ENCODE peak calls at places on chromosomes 7 and 10, in four cellular contexts. Q, V, Z and E are unnamed samples.

GRCh38 chr7:44145969-44146897 is 5.1 kb upstream of the MYL7 start:
- DNase-seq in Q (peak), Z (peak), V (peak), E (peak)

GRCh38 chr10:69810097-69810496 is 8.4 kb downstream of the COL13A1 start:
- DNase-seq in Z (no peak), V (no peak), Q (no peak), E (no peak)

GRCh38 chr7:127387974-127388373 is 4.5 kb downstream of the ZNF800 start:
- DNase-seq in V (no peak), Z (no peak), Q (no peak), E (no peak)

GRCh38 chr7:137977173-137977572 is 24.7 kb downstream of the CREB3L2 start:
- DNase-seq in Z (no peak), V (no peak), Q (no peak), E (no peak)

GRCh38 chr7:28767356-28767755 is 190.8 kb downstream of the TRIL start:
- DNase-seq in V (no peak), Z (no peak), Q (no peak), E (no peak)

GRCh38 chr7:49597805-49598204 is 175.6 kb upstream of the VWC2 start:
- DNase-seq in Z (no peak), Q (no peak), V (peak), E (no peak)

GRCh38 chr10:69721690-69722310 is 79.9 kb upstream of the COL13A1 start:
- DNase-seq in Z (no peak), V (no peak), Q (no peak), E (no peak)

GRCh38 chr10:132986076-132986475 is 43.7 kb upstream of the CFAP46 start:
- DNase-seq in Z (no peak), V (no peak), Q (no peak), E (no peak)

GRCh38 chr7:37353949-37354660 is 94.6 kb downstream of the ELMO1 start:
- DNase-seq in Q (no peak), V (no peak), Z (no peak), E (no peak)

GRCh38 chr10:132363921-132364593 is 32.1 kb downstream of the LRRC27 start:
- DNase-seq in Z (no peak), Q (no peak), V (peak), E (peak)

GRCh38 chr7:20785211-20786048 is 1.3 kb downstream of the SP8 start:
- DNase-seq in Q (peak), V (no peak), Z (no peak), E (peak)

GRCh38 chr10:72006026-72006425 is 41.8 kb downstream of the CHST3 start:
- DNase-seq in Q (no peak), V (no peak), Z (no peak), E (no peak)

GRCh38 chr7:151861881-151862280 is 15.0 kb downstream of the PRKAG2 start:
- DNase-seq in Z (no peak), Q (no peak), V (no peak), E (no peak)

GRCh38 chr7:133984023-133984422 is 143.1 kb upstream of the LRGUK start:
- DNase-seq in Q (no peak), Z (no peak), V (no peak), E (no peak)

GRCh38 chr10:131980757-131981428 is 830 bp downstream of the BNIP3 start:
- DNase-seq in Z (no peak), V (peak), Q (no peak), E (no peak)

GRCh38 chr10:116809528-116810500 is 39.5 kb upstream of the ENO4 start:
- DNase-seq in Z (peak), V (peak), Q (no peak), E (no peak)

GRCh38 chr7:22601812-22602568 is 102.0 kb upstream of the STEAP1B start:
- DNase-seq in V (no peak), Q (no peak), Z (no peak), E (no peak)

GRCh38 chr7:129502708-129503685 is 666 bp downstream of the SMKR1 start:
- DNase-seq in Q (no peak), Z (no peak), V (peak), E (no peak)

GRCh38 chr10:84088626-84089025 is 50.7 kb upstream of the GHITM start:
- DNase-seq in V (no peak), Z (no peak), Q (no peak), E (no peak)

DNA sequence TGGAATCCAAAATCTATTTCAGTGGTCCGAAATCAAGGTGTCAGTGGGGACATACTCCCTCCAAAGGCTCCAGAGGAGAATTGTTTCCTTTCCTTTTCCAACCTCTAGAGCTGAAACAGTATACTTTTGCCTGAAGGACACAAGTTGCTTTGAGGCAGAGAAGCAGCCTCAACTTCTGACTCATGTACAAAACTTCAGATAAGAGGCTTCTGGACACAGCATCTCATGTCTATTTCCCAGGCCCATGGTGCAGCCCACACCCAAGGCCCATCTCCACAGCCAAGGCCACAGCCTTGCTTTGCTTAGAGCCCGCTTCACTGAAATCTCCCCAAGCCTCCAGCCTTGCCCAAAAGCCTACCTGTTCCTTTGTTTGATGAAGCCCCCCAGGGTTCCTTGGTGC is 68.9 kb downstream of the ZNF467 start:
- DNase-seq in Q (no peak), Z (no peak), V (no peak), E (no peak)
- TF ChIP-seq CTCF in Q (no peak), Z (no peak), V (no peak), E (no peak)

DNA sequence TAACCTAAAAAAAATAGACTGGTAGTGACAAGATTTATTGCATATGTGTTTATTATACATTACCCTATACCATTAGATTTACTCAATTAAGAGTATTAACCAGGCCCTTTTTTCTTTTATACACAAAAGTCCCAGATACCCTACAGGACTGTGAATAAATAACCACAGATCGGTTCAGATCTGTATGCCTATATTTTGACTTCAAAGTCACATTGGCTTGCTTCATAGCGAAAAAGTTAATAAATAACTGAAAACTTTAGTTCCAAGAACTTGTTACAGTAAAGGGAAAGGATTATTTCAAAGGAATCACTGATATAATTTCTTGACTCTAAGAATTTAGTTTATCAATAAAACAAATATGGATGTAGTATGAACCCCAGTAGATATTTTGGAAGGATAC is 41.8 kb upstream of the FMC1 start:
- DNase-seq in Q (no peak), Z (no peak), V (no peak), E (no peak)
- TF ChIP-seq POLR2A in Q (no peak), Z (no peak), V (no peak), E (no peak)

GRCh38 chr10:76946268-76946667 is 691.3 kb downstream of the KCNMA1 start:
- DNase-seq in V (peak), Z (no peak), Q (no peak), E (no peak)
- H3K4me3 ChIP-seq in V (no peak), Z (no peak), Q (no peak), E (no peak)

DNA sequence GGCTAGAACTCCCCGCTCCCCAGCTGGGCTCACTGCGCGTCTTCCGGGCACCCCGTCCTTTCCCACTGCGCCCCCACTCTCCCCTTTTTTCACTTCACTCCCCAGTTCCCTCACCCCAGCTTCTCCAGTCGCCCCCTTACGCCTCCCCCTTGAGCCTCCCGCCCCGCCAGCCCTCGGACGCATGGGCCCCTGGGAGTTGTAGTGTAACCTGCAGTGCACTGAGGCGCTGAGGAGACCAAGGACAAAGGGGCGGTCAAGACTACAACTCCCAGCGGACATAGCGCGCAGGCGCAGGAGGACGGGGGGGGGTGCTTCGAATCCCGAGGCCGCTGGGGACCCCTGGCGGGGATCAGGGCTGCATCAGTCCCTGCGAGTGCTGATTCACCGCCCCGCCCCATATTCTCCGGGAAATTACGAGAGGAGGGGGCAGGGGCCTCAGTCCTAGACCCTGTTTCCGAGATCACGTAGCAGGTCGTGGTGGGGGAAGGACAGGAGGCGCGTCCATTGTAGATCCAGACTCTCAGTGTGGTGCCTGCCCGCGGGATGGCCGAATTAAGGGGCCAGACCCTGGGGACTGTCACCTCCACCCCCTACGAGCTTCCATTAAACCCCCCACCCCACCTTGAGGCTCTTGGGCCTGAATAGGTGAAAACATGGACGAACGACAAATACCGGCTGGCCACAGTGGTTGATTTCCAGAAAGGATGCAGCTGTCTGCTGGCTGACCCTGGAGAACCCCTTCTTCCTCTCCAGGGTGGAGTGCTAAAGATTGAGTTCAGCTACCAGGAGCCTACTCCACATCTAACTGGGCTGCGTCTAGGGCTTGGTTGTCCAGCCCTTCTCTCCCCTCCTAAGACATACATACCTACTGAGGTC is 558 bp upstream of the YWHAG start:
- DNase-seq in Z (peak), Q (peak), V (peak), E (peak)
- TF ChIP-seq CTCF in Z (peak), Q (peak), V (peak), E (no peak)

DNA sequence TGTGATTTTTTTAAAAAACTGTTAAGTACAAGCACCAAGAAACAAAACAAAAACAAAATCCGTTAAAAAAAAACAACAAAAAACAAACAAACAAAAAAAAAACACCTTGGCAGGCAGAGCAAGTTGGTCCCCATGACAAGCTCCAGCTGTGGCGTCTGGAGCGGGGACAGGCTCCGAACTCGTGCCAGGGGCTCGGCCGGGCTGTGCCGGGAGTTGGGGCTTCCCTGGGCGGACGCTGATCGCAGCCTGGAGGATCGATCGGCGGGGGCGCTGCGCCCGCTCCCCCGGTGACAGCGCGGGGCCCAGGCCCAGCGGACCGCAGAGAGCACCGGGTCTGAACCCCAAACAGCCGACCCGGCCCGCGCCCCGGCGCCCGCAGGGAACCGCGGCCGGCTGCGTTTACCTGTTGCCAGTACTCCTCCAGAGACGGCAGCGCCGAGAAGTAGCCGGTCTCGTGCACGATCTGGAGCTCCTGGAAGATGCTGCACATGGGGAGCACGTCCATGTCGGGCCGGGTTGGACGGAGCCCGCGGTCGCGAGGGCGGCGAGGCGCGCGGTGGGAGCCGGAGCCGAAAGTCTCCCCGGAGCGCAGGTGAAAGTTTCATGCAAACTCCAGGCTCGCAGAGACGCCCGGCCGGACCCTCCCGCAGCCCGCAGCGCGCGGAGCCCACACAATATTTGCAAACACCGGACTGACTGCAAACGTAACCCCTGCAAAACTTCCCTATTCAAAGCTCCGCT is at the start of gene KLF6:
- DNase-seq in V (no peak), Z (no peak), Q (no peak), E (peak)
- TF ChIP-seq POLR2A in V (peak), Z (peak), Q (peak), E (peak)

DNA sequence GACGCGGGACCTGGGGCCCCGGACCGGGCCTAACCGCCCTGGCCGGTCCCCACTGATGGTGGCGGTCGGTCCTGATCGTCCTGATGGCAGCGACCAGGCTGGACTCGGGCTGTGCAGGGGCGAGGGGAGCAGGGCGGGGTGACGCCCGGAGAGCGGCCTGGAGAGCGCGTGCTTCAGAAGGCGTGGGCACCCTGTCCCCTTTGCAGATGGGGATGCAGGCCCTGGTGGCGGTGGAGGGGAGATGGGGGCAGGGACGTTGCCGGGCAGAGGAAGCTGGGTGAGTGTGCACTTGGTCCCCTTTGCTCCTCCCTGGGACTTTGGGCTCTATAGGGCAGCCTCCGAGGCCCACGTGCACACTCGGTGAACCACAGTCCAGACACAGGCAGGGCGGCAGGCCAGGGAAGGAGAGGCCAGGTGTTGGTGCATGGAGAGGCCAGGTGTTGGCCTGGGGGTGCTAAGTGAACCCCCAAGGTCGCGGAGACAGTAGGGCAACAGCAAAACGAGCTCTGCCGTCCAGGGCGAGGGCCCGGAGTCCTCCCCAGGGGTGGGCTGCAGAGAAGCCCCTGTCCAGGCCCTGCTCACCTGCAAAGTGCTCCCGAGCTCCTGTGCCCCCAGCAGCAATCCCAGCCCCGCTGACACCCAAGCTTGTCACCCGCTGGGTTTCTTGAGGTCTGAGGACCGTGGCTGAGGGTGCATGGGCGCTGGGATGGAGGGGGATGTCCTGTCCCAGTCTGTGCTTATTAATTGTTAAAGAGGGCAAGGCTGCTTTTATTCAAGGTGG is 42.3 kb upstream of the FAM20C start:
- DNase-seq in V (peak), Q (peak), Z (no peak), E (peak)
- H3K4me3 ChIP-seq in V (peak), Q (peak), Z (peak), E (peak)

DNA sequence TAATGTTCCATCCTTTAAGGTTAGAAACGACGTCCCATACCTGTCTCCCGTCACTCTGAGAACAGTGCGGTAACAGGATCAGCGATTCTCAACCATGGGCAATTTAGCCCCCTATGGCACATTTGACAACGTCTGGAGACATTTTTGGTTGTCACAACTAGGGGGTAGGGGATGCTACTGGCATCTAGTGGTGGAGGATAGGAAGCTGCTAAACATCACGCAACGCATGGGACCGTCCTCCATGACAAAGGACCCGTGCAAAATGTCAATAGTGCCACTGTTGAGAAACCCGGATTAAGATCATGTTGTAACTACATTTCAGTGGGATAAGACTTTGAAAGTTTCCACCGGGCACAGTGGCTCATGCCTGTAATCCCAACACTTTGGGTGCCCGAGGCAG is 5.0 kb upstream of the PAXIP1 start:
- DNase-seq in Q (no peak), Z (peak), V (peak), E (no peak)
- TF ChIP-seq CTCF in Q (no peak), Z (peak), V (peak), E (no peak)

GRCh38 chr10:88390041-88390440 is 193.1 kb downstream of the RNLS start:
- DNase-seq in Q (no peak), Z (no peak), V (no peak), E (no peak)

GRCh38 chr10:88385601-88386203 is 197.4 kb downstream of the RNLS start:
- DNase-seq in V (peak), Q (peak), Z (peak), E (peak)

GRCh38 chr10:88389456-88389855 is 193.7 kb downstream of the RNLS start:
- DNase-seq in Q (peak), V (peak), Z (no peak), E (no peak)

GRCh38 chr10:88386204-88386877 is 196.8 kb downstream of the RNLS start:
- DNase-seq in Z (no peak), V (peak), Q (no peak), E (no peak)

DNA sequence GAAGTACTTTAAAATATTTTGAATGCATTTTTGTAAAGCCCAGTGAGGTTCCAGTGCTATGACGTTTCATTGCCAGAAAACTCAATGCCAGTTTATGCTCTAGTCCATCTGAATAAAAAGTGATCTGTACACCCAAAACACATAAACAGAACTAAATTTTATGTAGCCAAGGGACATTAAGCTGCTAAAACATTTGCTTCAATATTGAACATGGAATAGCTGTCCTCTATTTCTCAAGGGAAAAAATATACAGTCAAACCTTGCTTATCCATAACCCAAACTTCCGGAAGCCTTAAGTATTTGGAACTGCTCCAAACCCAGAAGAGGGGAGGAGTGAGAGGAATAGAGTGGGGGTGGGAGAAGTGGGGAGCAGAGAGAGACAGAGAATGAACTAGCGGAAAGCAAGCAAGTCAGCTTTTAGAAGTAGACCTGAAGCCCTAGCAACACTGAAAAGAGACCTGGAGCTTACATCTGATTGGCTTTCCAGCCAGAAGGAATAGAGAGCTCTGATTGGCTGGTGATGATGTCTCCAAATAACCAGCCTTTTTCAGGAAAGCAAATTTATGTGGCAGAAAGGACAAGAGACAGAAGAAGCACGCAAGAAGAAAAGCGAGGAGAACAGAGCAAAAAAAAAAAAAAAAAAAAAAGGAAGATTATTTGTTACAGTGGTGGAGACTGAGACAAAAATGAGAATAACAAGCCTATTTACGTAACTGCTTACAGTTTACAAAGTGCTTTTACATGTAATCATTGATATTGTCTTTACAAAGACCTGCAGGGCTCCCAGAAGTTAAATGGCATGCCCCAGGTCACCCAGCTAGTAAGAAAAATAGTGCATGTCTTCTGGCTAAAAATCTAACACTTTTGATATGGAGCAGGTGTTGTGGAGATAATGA is 196.0 kb downstream of the RNLS start:
- DNase-seq in V (peak), Q (no peak), Z (peak), E (no peak)
- TF ChIP-seq POLR2A in V (no peak), Q (no peak), Z (no peak), E (no peak)

GRCh38 chr10:15123749-15124184 is 26.6 kb downstream of the RPP38 start:
- DNase-seq in Z (no peak), V (no peak), Q (peak), E (no peak)

GRCh38 chr10:15122477-15123030 is 25.4 kb downstream of the RPP38 start:
- DNase-seq in Q (no peak), V (no peak), Z (no peak), E (peak)

GRCh38 chr10:15120523-15120922 is 23.4 kb downstream of the RPP38 start:
- DNase-seq in Q (no peak), Z (no peak), V (no peak), E (no peak)

GRCh38 chr10:15124190-15124589 is 27.0 kb downstream of the RPP38 start:
- DNase-seq in Z (no peak), V (no peak), Q (no peak), E (no peak)

GRCh38 chr10:15121707-15122106 is 24.6 kb downstream of the RPP38 start:
- DNase-seq in Z (no peak), V (no peak), Q (no peak), E (no peak)
- H3K4me3 ChIP-seq in Z (no peak), V (no peak), Q (no peak), E (no peak)

GRCh38 chr7:90690159-90690858 is 94.2 kb downstream of the CDK14 start:
- DNase-seq in Z (no peak), V (no peak), Q (no peak), E (no peak)
- TF ChIP-seq CTCF in Z (no peak), V (no peak), Q (no peak), E (no peak)